ENCODE peak calls at places on chromosomes 6 and 20, in five cellular contexts. C is heart left ventricle, I is IMR-90, Y is breast epithelium, J is stomach. X is an unnamed sample.

GRCh38 chr6:38522322-38522721 is 117.4 kb downstream of the BTBD9 start:
- DNase-seq in J (no peak), I (peak; percentile 88), Y (no peak), C (peak; percentile 21), X (no peak)

GRCh38 chr6:170415318-170415717 is 108.8 kb downstream of the FAM120B start:
- DNase-seq in C (no peak), J (no peak), Y (no peak), I (no peak), X (peak; percentile 55)

GRCh38 chr20:50580016-50580747 is 70.0 kb downstream of the PTPN1 start:
- DNase-seq in J (peak; percentile 64), Y (no peak), C (peak; percentile 57), I (peak; percentile 41), X (peak; percentile 92)

GRCh38 chr6:148893481-148893880 is 146.7 kb downstream of the UST start:
- DNase-seq in I (no peak), C (no peak), J (no peak), Y (no peak), X (peak; percentile 62)

GRCh38 chr20:38167851-38168760 is 3.0 kb upstream of the TGM2 start:
- DNase-seq in Y (no peak), J (peak; percentile 51), C (peak; percentile 54), I (peak; percentile 96), X (no peak)

GRCh38 chr6:56314683-56315523 is 67.5 kb upstream of the COL21A1 start:
- DNase-seq in I (peak; percentile 50), J (no peak), C (no peak), Y (no peak), X (no peak)

GRCh38 chr6:11236351-11236750 is 3.9 kb upstream of the NEDD9 start:
- DNase-seq in I (no peak), J (no peak), Y (no peak), C (no peak), X (no peak)

GRCh38 chr20:62043131-62043914 is 22.4 kb downstream of the TAF4 start:
- DNase-seq in I (peak; percentile 34), Y (no peak), J (no peak), C (no peak), X (no peak)

GRCh38 chr6:129638055-129639019 is 71.6 kb downstream of the ARHGAP18 start:
- DNase-seq in Y (no peak), I (peak; percentile 90), C (no peak), J (no peak), X (no peak)

GRCh38 chr6:116624036-116624805 is 7.9 kb downstream of the RSPH4A start:
- DNase-seq in C (no peak), Y (no peak), J (no peak), I (no peak), X (no peak)

GRCh38 chr20:32648761-32649615 is 24.8 kb downstream of the C20orf203 start:
- DNase-seq in I (peak; percentile 17), Y (no peak), C (no peak), J (no peak), X (no peak)

GRCh38 chr6:24520929-24521546 is 26.3 kb downstream of the ALDH5A1 start:
- DNase-seq in Y (no peak), C (no peak), I (peak; percentile 19), J (peak; percentile 56), X (no peak)

GRCh38 chr6:79777713-79778579 is 146.8 kb downstream of the SH3BGRL2 start:
- DNase-seq in J (peak; percentile 82), I (peak; percentile 47), Y (peak; percentile 68), C (peak; percentile 69), X (no peak)

GRCh38 chr20:50110141-50111047 is 2.6 kb downstream of the UBE2V1 start:
- DNase-seq in I (no peak), C (no peak), Y (no peak), J (peak; percentile 33), X (no peak)

GRCh38 chr6:1016329-1017302 is 295.3 kb upstream of the FOXQ1 start:
- DNase-seq in J (no peak), C (no peak), I (no peak), Y (no peak), X (no peak)

GRCh38 chr6:159203304-159204005 is 34.3 kb downstream of the FNDC1 start:
- DNase-seq in Y (no peak), I (peak; percentile 89), J (no peak), C (no peak), X (no peak)

GRCh38 chr6:109977791-109978173 is 329 bp upstream of the GPR6 start:
- DNase-seq in J (no peak), Y (no peak), C (no peak), I (no peak), X (no peak)

GRCh38 chr6:10558575-10558974 is 37.4 kb downstream of the GCNT2 start:
- DNase-seq in C (peak; percentile 43), J (peak; percentile 74), Y (no peak), I (no peak), X (no peak)

GRCh38 chr6:92114797-92115196 is 1304.6 kb downstream of the EPHA7 start:
- DNase-seq in Y (no peak), J (no peak), I (no peak), C (no peak), X (no peak)

GRCh38 chr20:3239867-3240775 is 1.1 kb upstream of the SLC4A11 start:
- DNase-seq in Y (no peak), J (no peak), I (no peak), C (no peak), X (no peak)

GRCh38 chr6:9646346-9647042 is 768.4 kb downstream of the TFAP2A start:
- DNase-seq in Y (no peak), J (no peak), I (peak; percentile 38), C (peak; percentile 19), X (no peak)

GRCh38 chr20:37911838-37912273 is 8.9 kb downstream of the VSTM2L start:
- DNase-seq in I (peak; percentile 4), Y (no peak), C (peak; percentile 30), J (no peak), X (no peak)

GRCh38 chr6:100719883-100720682 is 161.0 kb downstream of the ASCC3 start:
- DNase-seq in Y (no peak), C (no peak), I (peak; percentile 41), J (no peak), X (no peak)

GRCh38 chr6:131807644-131808459 is at the start of gene ENPP1:
- DNase-seq in I (peak; percentile 62), C (peak; percentile 77), J (peak; percentile 69), Y (peak; percentile 71), X (no peak)

GRCh38 chr6:6696867-6697531 is 108.5 kb downstream of the LY86 start:
- DNase-seq in I (peak; percentile 65), Y (no peak), C (peak; percentile 56), J (peak; percentile 64), X (no peak)

GRCh38 chr20:50713677-50714101 is 17.7 kb upstream of the PARD6B start:
- DNase-seq in I (peak; percentile 61), C (no peak), J (peak; percentile 60), Y (no peak), X (no peak)

GRCh38 chr6:134453792-134454510 is 136.0 kb upstream of the SGK1 start:
- DNase-seq in I (no peak), Y (no peak), C (no peak), J (peak; percentile 67), X (no peak)

GRCh38 chr6:36514554-36515456 is 32.5 kb downstream of the STK38 start:
- DNase-seq in I (no peak), C (no peak), Y (no peak), J (no peak), X (no peak)

DNA sequence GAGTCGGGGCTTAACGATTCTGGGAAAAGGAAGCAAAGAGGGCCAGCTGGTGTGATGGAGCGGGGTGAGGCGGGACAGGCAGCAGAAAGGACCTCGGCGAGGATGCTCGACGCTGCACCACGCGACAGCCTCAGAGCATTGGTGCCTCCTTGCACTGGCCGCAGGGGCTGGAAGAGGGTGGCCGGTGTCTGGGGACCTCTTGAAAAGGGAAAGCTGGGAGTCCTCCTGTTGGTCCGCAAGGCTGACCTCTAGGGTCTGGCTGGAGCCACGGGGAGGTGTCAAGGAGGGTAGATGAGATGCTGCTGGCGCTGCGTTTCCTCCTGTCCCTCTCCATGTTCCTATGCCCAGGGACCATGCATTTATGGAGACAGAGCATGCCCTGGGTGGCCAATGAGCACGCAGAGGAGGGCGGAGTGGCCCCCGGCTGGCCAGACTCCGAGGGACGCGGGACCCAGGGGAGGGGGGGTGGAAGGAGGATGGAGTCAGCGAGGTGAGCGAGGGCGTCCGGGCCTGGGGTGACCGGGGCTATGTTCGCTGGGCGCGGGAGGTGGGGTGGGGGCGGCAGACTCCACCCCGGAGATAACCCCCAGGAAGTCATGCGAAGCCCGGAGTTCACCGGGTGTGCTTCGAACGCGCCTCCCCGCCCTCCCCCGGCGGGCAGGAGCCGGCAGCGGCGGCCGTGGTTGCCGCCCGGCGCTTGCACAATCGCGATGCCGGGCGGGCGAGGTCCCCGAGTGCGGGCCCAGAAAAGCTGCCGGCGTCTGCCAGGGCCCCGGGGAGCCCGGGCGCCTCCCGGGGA is at the start of gene CYP24A1:
- DNase-seq in I (no peak), Y (no peak), J (peak; percentile 29), C (no peak), X (no peak)
- TF ChIP-seq POLR2A in I (no peak), Y (no peak), J (no peak), C (no peak), X (no peak)

GRCh38 chr6:13011612-13012146 is 295.1 kb downstream of the PHACTR1 start:
- DNase-seq in J (no peak), I (no peak), C (no peak), Y (no peak), X (peak; percentile 81)

GRCh38 chr6:13012271-13012670 is 295.7 kb downstream of the PHACTR1 start:
- DNase-seq in I (no peak), Y (no peak), C (no peak), J (no peak), X (no peak)

GRCh38 chr6:13014551-13015378 is 298.2 kb downstream of the PHACTR1 start:
- DNase-seq in C (peak; percentile 22), J (no peak), I (no peak), Y (no peak), X (no peak)

GRCh38 chr6:13013681-13014550 is 297.3 kb downstream of the PHACTR1 start:
- DNase-seq in I (no peak), J (no peak), C (no peak), Y (no peak), X (peak; percentile 72)

GRCh38 chr6:13012977-13013680 is 296.6 kb downstream of the PHACTR1 start:
- DNase-seq in Y (no peak), J (peak; percentile 53), I (no peak), C (peak; percentile 39), X (peak; percentile 86)
- TF ChIP-seq POLR2A in Y (no peak), J (no peak), I (no peak), C (no peak), X (no peak)

DNA sequence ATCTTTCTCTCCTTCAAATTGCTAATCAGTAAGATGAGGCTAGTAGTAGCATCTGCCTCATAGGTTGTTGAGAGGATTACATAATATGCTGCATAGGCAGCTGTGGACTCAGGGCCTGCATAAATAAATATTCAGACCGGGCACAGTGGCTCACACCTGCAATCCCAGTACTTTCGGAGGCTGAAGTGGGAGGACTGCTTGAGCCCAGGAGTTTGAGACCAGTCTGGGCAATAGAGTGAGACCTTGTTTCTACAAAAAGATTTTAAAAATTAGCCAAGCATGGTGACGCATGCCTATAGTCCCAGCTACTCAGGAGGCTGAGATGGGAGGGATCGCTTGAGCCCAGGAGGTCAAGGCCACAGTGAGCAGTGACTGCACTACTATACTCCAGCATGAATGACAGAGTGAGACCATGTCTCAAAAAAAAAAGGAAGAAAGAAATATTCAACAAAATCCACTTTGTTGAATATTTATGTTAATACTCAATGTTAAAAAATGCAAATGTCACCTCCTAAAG is 18.3 kb upstream of the SEC63 start:
- DNase-seq in I (no peak), Y (no peak), J (no peak), C (no peak), X (no peak)
- TF ChIP-seq POLR2A in I (no peak), Y (no peak), J (no peak), C (no peak), X (no peak)

GRCh38 chr6:16150098-16150497 is 21.2 kb downstream of the MYLIP start:
- DNase-seq in Y (no peak), I (no peak), J (no peak), C (no peak), X (no peak)
- TF ChIP-seq POLR2A in Y (no peak), I (no peak), J (no peak), C (no peak), X (no peak)

GRCh38 chr20:17710379-17711305 is 10.9 kb downstream of the BANF2 start:
- DNase-seq in J (no peak), C (no peak), Y (no peak), I (peak; percentile 34), X (no peak)
- TF ChIP-seq POLR2A in J (no peak), C (no peak), Y (no peak), I (no peak), X (no peak)